ENCODE peak calls at places on chromosomes 1 and 21, in nine cellular contexts. W is coronary artery; Z is stimulated activated effector memory CD8-positive, alpha-beta T cell treated with anti-CD3 and anti-CD28 coated beads, Interleukin-12 subunit alpha, Interleukin-12 subunit beta, amount 100 ng/mL, for 72 hours; L is putamen; J is NCI-H1417; B is T-helper 1 cell; P is NCI-H1694; S is progenitor cell of endocrine pancreas; M is activated naive CD4-positive, alpha-beta T cell. V is an unnamed sample.

GRCh38 chr1:234231061-234231892 is 142.0 kb upstream of the COA6 start:
- DNase-seq in B (no peak), J (peak), P (no peak), W (no peak), S (no peak), L (no peak), M (no peak), Z (no peak), V (no peak)

GRCh38 chr1:1204425-1204920 is 1.9 kb downstream of the TNFRSF18 start:
- DNase-seq in Z (no peak), S (no peak), M (no peak), B (no peak), W (no peak), J (no peak), L (no peak), P (no peak), V (no peak)

GRCh38 chr1:10471411-10472219 is 714 bp downstream of the DFFA start:
- DNase-seq in S (peak), L (no peak), P (no peak), Z (no peak), J (no peak), W (no peak), M (no peak), B (no peak), V (no peak)

GRCh38 chr1:38446936-38447335 is 400.3 kb upstream of the POU3F1 start:
- DNase-seq in S (no peak), M (no peak), L (no peak), P (no peak), W (no peak), B (no peak), Z (no peak), J (no peak), V (no peak)

GRCh38 chr1:36857761-36858160 is 176.6 kb downstream of the GRIK3 start:
- DNase-seq in M (no peak), J (peak), W (no peak), S (no peak), L (no peak), B (no peak), Z (no peak), P (peak), V (no peak)

GRCh38 chr1:169604781-169605560 is 18.7 kb upstream of the F5 start:
- DNase-seq in W (no peak), Z (peak), L (no peak), S (no peak), B (peak), J (no peak), M (no peak), P (no peak), V (no peak)

GRCh38 chr21:25501996-25502665 is 105.2 kb downstream of the MRPL39 start:
- DNase-seq in J (no peak), W (no peak), B (no peak), M (peak), Z (peak), L (no peak), P (no peak), S (no peak), V (no peak)

GRCh38 chr1:87327362-87328120 is 1.1 kb upstream of the LMO4 start:
- DNase-seq in S (no peak), P (no peak), Z (no peak), J (peak), B (no peak), W (no peak), L (no peak), M (no peak), V (no peak)

GRCh38 chr1:101253976-101254660 is 17.3 kb downstream of the S1PR1 start:
- DNase-seq in W (no peak), B (no peak), P (no peak), J (peak), Z (no peak), S (no peak), L (no peak), M (no peak), V (no peak)

GRCh38 chr1:19969898-19970660 is 9.3 kb downstream of the PLA2G2A start:
- DNase-seq in J (no peak), W (no peak), L (no peak), S (no peak), P (no peak), B (no peak), Z (no peak), M (no peak), V (no peak)

GRCh38 chr1:18962121-18962721 is 5.7 kb upstream of the IFFO2 start:
- DNase-seq in B (no peak), W (no peak), S (no peak), M (no peak), J (no peak), L (no peak), P (no peak), Z (no peak), V (peak)

GRCh38 chr1:203199002-203199401 is 12.5 kb upstream of the CHI3L1 start:
- DNase-seq in L (no peak), M (no peak), W (no peak), J (no peak), P (no peak), Z (no peak), B (no peak), S (no peak), V (no peak)

GRCh38 chr1:18953656-18954259 is 2.7 kb downstream of the IFFO2 start:
- DNase-seq in Z (no peak), L (no peak), P (no peak), J (no peak), B (no peak), M (no peak), W (no peak), S (no peak), V (no peak)

GRCh38 chr1:16913616-16913865 is 8.2 kb upstream of the CROCC start:
- DNase-seq in M (no peak), B (no peak), J (no peak), P (no peak), L (no peak), W (no peak), S (no peak), Z (no peak), V (no peak)

GRCh38 chr1:76268341-76268740 is 193.8 kb downstream of the ST6GALNAC3 start:
- DNase-seq in S (no peak), M (no peak), P (no peak), L (no peak), W (no peak), B (no peak), J (no peak), Z (no peak), V (no peak)

GRCh38 chr1:222073307-222073995 is 331.6 kb upstream of the DUSP10 start:
- DNase-seq in J (no peak), S (no peak), B (no peak), W (no peak), M (no peak), Z (no peak), L (no peak), P (no peak), V (no peak)

GRCh38 chr1:96554364-96554763 is 167.2 kb upstream of the PTBP2 start:
- DNase-seq in W (no peak), M (no peak), L (no peak), S (no peak), J (no peak), P (no peak), B (no peak), Z (no peak), V (no peak)

GRCh38 chr1:104932030-104932915 is 1182.6 kb downstream of the AMY1C start:
- DNase-seq in B (no peak), J (no peak), W (no peak), S (no peak), Z (no peak), M (no peak), P (no peak), L (no peak), V (no peak)

GRCh38 chr1:118984990-118985608 is 3.0 kb downstream of the TBX15 start:
- DNase-seq in J (no peak), Z (no peak), M (no peak), B (no peak), L (no peak), W (no peak), P (no peak), S (no peak), V (no peak)

GRCh38 chr1:31400393-31400792 is 12.6 kb upstream of the SERINC2 start:
- DNase-seq in W (no peak), L (no peak), P (no peak), M (no peak), B (no peak), S (no peak), Z (no peak), J (no peak), V (no peak)

GRCh38 chr1:184810735-184811316 is 56.2 kb upstream of the EDEM3 start:
- DNase-seq in M (no peak), Z (no peak), B (no peak), W (no peak), P (no peak), L (no peak), S (no peak), J (no peak), V (no peak)

GRCh38 chr1:66292944-66293343 is 241.0 kb upstream of the SGIP1 start:
- DNase-seq in M (no peak), L (peak), B (no peak), J (no peak), P (no peak), Z (no peak), W (no peak), S (no peak), V (peak)

GRCh38 chr1:221602866-221603265 is 139.0 kb downstream of the DUSP10 start:
- DNase-seq in B (no peak), Z (no peak), L (no peak), S (no peak), M (no peak), J (no peak), P (no peak), W (no peak), V (no peak)

GRCh38 chr1:221776495-221777413 is 34.9 kb upstream of the DUSP10 start:
- DNase-seq in L (no peak), W (no peak), S (no peak), M (no peak), P (no peak), J (peak), Z (no peak), B (no peak), V (no peak)

GRCh38 chr1:7298749-7299151 is 472.3 kb upstream of the VAMP3 start:
- DNase-seq in P (no peak), J (no peak), B (no peak), W (no peak), S (no peak), Z (peak), L (no peak), M (no peak), V (no peak)

GRCh38 chr1:66276229-66276628 is 257.7 kb upstream of the SGIP1 start:
- DNase-seq in B (no peak), J (no peak), S (no peak), P (no peak), Z (peak), M (no peak), W (no peak), L (no peak), V (no peak)

GRCh38 chr1:167663002-167663772 is 33.2 kb downstream of the RCSD1 start:
- DNase-seq in L (no peak), W (no peak), J (no peak), S (no peak), P (no peak), M (no peak), B (no peak), Z (no peak), V (no peak)

GRCh38 chr1:16617101-16617727 is 3.9 kb upstream of the NBPF1 start:
- DNase-seq in S (peak), B (no peak), M (no peak), Z (peak), W (peak), P (no peak), J (no peak), L (no peak), V (no peak)

GRCh38 chr1:157961805-157962762 is 31.4 kb upstream of the KIRREL1 start:
- DNase-seq in B (no peak), L (no peak), M (no peak), S (no peak), Z (peak), J (no peak), P (no peak), W (no peak), V (no peak)

GRCh38 chr1:244092293-244093264 is 41.5 kb downstream of the ZBTB18 start:
- DNase-seq in B (no peak), W (no peak), P (no peak), M (no peak), J (peak), L (no peak), Z (no peak), S (no peak), V (no peak)

GRCh38 chr1:158180741-158181576 is at the start of gene CD1D:
- DNase-seq in J (no peak), S (peak), W (no peak), Z (no peak), B (no peak), P (no peak), M (no peak), L (no peak), V (no peak)

GRCh38 chr21:46117586-46118304 is 19.8 kb downstream of the COL6A2 start:
- DNase-seq in M (no peak), S (peak), Z (no peak), J (no peak), L (no peak), B (no peak), W (peak), P (no peak), V (no peak)

GRCh38 chr1:5980314-5981008 is 11.8 kb downstream of the NPHP4 start:
- DNase-seq in L (peak), W (no peak), M (no peak), S (no peak), J (peak), P (no peak), Z (no peak), B (no peak), V (peak)